ENCODE peak calls at places on chromosome 5, in nine cellular contexts. F, L, M, Y, Q, W, J, P and O are unnamed samples.

GRCh38 chr5:34474573-34475021 is 181.5 kb upstream of the RAI14 start:
- ATAC-seq in F (peak; percentile 93), L (peak; percentile 90), M (peak; percentile 66), Y (peak; percentile 70), Q (peak; percentile 95), W (peak; percentile 68), J (peak; percentile 86), P (peak; percentile 76), O (peak; percentile 76)

GRCh38 chr5:142609142-142609541 is 76.7 kb downstream of the FGF1 start:
- ATAC-seq in F (no peak), L (no peak), M (no peak), Y (no peak), Q (no peak), W (no peak), J (peak; percentile 65), P (no peak), O (no peak)

GRCh38 chr5:143648696-143649095 is 163.3 kb upstream of the HMHB1 start:
- ATAC-seq in F (peak; percentile 74), L (peak; percentile 54), M (peak; percentile 46), Y (no peak), Q (no peak), W (no peak), J (no peak), P (peak; percentile 10), O (no peak)

GRCh38 chr5:173542964-173543363 is 73.5 kb downstream of the BOD1 start:
- ATAC-seq in F (no peak), L (no peak), M (no peak), Y (peak; percentile 49), Q (no peak), W (no peak), J (peak; percentile 17), P (no peak), O (peak; percentile 43)

GRCh38 chr5:16918891-16919671 is 17.0 kb downstream of the MYO10 start:
- ATAC-seq in F (no peak), L (peak; percentile 13), M (peak; percentile 43), Y (no peak), Q (no peak), W (no peak), J (no peak), P (no peak), O (no peak)

GRCh38 chr5:33774323-33774722 is 117.5 kb downstream of the ADAMTS12 start:
- ATAC-seq in F (no peak), L (no peak), M (no peak), Y (peak; percentile 75), Q (no peak), W (no peak), J (no peak), P (no peak), O (no peak)

GRCh38 chr5:100550531-100551036 is 15.4 kb downstream of the FAM174A start:
- ATAC-seq in F (no peak), L (no peak), M (no peak), Y (no peak), Q (no peak), W (no peak), J (no peak), P (peak; percentile 96), O (no peak)

GRCh38 chr5:96079962-96080361 is 118.3 kb upstream of the ELL2 start:
- ATAC-seq in F (no peak), L (no peak), M (no peak), Y (no peak), Q (no peak), W (no peak), J (no peak), P (no peak), O (no peak)

GRCh38 chr5:169667896-169668674 is 31.0 kb downstream of the DOCK2 start:
- ATAC-seq in F (peak; percentile 75), L (no peak), M (no peak), Y (no peak), Q (no peak), W (peak; percentile 82), J (no peak), P (no peak), O (no peak)

GRCh38 chr5:169670769-169671525 is 33.9 kb downstream of the DOCK2 start:
- ATAC-seq in F (no peak), L (no peak), M (no peak), Y (no peak), Q (no peak), W (no peak), J (peak; percentile 64), P (peak; percentile 98), O (no peak)

GRCh38 chr5:169668732-169669131 is 31.7 kb downstream of the DOCK2 start:
- ATAC-seq in F (peak; percentile 69), L (no peak), M (peak; percentile 43), Y (no peak), Q (no peak), W (peak; percentile 92), J (no peak), P (no peak), O (no peak)

GRCh38 chr5:169663537-169663936 is 26.5 kb downstream of the DOCK2 start:
- ATAC-seq in F (no peak), L (no peak), M (no peak), Y (no peak), Q (no peak), W (no peak), J (no peak), P (no peak), O (no peak)

GRCh38 chr5:169666365-169666764 is 29.3 kb downstream of the DOCK2 start:
- ATAC-seq in F (no peak), L (no peak), M (no peak), Y (no peak), Q (no peak), W (no peak), J (no peak), P (no peak), O (no peak)
- TF ChIP-seq POLR2A in F (no peak), L (no peak), M (no peak), Y (no peak), Q (no peak), W (no peak), J (no peak), P (no peak), O (no peak)

GRCh38 chr5:151448038-151448985 is 909 bp downstream of the SLC36A1 start:
- ATAC-seq in F (peak; percentile 80), L (peak; percentile 48), M (peak; percentile 62), Y (peak; percentile 51), Q (peak; percentile 54), W (peak; percentile 65), J (peak; percentile 12), P (peak; percentile 12), O (peak; percentile 31)

GRCh38 chr5:151450605-151451004 is 3.2 kb downstream of the SLC36A1 start:
- ATAC-seq in F (no peak), L (no peak), M (no peak), Y (no peak), Q (no peak), W (no peak), J (no peak), P (no peak), O (no peak)

GRCh38 chr5:151449288-151449687 is 1.9 kb downstream of the SLC36A1 start:
- ATAC-seq in F (no peak), L (no peak), M (no peak), Y (no peak), Q (no peak), W (no peak), J (no peak), P (no peak), O (no peak)

GRCh38 chr5:151449836-151450235 is 2.4 kb downstream of the SLC36A1 start:
- ATAC-seq in F (no peak), L (no peak), M (no peak), Y (no peak), Q (no peak), W (no peak), J (no peak), P (no peak), O (no peak)

DNA sequence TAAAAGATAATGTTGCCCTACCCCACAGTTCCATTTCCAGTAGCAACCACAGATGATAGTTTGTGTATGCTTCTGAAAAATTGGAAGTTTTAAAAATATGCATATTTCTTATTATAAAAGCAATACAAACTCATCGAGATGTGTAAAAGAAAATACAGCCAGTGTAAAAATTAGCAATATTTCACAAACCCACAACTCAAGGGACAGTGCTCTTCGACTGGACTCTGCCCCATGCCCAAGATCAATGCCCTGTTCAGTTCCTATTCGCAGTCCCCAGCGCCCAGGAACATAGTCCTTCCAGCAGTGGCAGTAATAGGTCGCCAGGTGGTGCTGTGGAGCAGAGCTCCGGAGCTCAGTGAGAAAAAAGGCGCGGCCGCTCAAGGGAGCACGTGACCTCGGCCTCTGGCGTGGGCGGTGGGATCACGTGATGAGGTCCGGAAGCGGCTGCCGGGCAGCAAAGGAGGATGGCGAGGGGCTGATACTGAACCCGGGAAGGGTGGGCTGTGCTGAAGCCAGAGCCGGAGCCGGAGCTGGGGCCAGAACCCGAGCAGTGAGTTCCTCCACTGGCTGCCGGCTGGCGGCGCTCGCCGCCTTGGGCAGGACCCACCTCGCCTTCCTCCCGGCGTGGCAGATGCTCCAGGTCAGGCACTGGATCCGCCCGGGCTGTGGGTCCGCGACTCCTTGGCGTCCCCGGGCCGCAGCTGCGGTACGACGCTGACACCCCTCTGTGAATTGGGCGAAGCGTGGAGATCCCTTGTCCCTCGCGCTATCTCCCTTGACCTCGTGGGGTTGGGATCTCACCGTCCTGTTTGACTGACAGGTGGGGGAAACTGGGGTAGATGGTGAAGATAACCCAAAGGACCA is at the start of gene SLC36A1:
- ATAC-seq in F (peak; percentile 93), L (peak; percentile 92), M (peak; percentile 90), Y (peak; percentile 96), Q (peak; percentile 96), W (peak; percentile 85), J (peak; percentile 98), P (peak; percentile 89), O (peak; percentile 90)
- TF ChIP-seq POLR2A in F (peak; percentile 73), L (peak; percentile 59), M (peak; percentile 54), Y (peak; percentile 57), Q (peak; percentile 60), W (peak; percentile 49), J (no peak), P (peak; percentile 86), O (peak; percentile 63)

GRCh38 chr5:179794575-179794974 is 789 bp downstream of the LTC4S start:
- ATAC-seq in F (no peak), L (no peak), M (peak; percentile 5), Y (no peak), Q (no peak), W (no peak), J (no peak), P (no peak), O (no peak)

GRCh38 chr5:179791881-179792611 is 1.7 kb upstream of the LTC4S start:
- ATAC-seq in F (no peak), L (no peak), M (no peak), Y (no peak), Q (no peak), W (no peak), J (no peak), P (no peak), O (no peak)

GRCh38 chr5:179794171-179794570 is 385 bp downstream of the LTC4S start:
- ATAC-seq in F (no peak), L (no peak), M (no peak), Y (no peak), Q (no peak), W (no peak), J (no peak), P (no peak), O (no peak)

GRCh38 chr5:179792612-179793469 is 945 bp upstream of the LTC4S start:
- ATAC-seq in F (peak; percentile 15), L (no peak), M (no peak), Y (no peak), Q (no peak), W (no peak), J (no peak), P (no peak), O (no peak)

DNA sequence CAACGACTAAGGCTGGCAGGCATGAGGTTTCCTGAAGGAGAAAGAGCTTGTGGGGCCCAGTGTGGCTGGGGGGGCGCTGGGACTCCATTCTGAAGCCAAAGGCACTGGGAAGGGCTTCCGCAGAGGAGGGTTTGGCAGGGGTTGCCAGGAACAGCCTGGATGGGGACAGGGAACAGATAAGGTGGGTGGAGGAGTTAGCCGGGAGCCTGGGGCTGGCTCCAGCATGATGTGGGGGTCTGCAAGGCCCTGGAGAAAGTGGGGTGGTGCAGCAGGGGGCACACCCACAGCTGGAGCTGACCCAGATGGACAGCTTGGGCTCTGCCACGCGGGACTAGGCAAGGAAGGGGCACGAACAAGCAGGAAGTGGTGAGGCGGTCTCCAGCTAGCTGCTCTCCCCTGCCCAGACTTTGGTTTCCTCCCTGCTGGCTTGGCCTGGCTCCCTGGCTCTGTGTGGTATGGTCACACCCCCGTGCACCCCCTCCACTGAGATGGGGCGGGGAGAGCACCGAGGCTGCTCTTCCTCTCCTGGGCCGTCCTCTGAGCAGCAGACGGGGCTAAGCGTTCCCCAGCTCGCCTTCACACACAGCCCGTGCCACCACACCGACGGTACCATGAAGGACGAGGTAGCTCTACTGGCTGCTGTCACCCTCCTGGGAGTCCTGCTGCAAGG is at the start of gene LTC4S:
- ATAC-seq in F (peak; percentile 16), L (no peak), M (peak; percentile 0), Y (peak; percentile 55), Q (no peak), W (no peak), J (peak; percentile 74), P (peak; percentile 38), O (peak; percentile 40)
- TF ChIP-seq POLR2A in F (no peak), L (no peak), M (no peak), Y (peak; percentile 34), Q (no peak), W (no peak), J (no peak), P (peak; percentile 58), O (no peak)

DNA sequence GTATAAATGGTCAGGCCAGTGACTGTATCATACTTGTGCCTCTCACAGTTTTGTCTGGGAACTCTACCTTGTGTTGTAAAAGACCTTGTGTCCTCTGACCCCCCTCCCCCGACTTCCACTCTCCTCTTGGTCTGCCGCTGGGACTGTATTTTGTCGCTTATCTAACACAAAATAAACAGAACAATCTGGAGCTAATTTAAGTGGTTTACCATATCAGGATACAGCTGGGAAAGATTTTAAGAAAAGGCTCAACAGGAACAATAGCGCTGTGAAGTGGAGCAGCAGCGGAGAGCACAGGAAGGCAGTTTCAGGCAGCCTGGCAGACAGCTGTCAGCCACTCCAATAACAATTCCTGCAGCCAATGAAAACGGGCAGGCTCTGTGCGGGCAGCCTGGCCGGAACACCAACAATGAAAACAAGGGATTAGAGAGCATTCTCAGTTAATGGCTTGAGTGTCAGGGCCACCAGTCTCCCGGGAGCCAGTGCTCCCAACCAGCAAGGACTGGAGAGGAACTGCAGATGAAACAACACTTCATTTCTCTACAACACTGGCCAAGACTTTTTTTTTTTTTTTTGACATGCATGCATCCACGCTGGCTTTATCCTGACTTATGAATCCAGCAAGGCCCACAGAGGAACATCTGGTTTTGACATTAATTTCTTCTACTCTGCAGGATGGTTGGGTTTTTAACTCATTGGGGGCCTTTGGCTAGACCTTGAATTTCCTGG is 76.8 kb downstream of the ARSB start:
- ATAC-seq in F (no peak), L (no peak), M (no peak), Y (peak; percentile 84), Q (peak; percentile 88), W (no peak), J (peak; percentile 71), P (no peak), O (peak; percentile 37)
- TF ChIP-seq POLR2A in F (no peak), L (no peak), M (no peak), Y (no peak), Q (peak; percentile 58), W (no peak), J (no peak), P (no peak), O (no peak)